ENCODE peak calls at places on chromosomes 5 and 9, in four cellular contexts. J, H, B and A are unnamed samples.
A peak's percentile ranks its signal among the peaks of the same experiment; 100 is the strongest.

GRCh38 chr5:14265574-14265973 is 122.4 kb downstream of the TRIO start:
- DNase-seq in B (no peak), H (no peak), J (peak; percentile 53), A (peak; percentile 74)

GRCh38 chr5:125331987-125332628 is 585.7 kb upstream of the ZNF608 start:
- DNase-seq in H (no peak), J (no peak), B (no peak), A (no peak)

GRCh38 chr5:139676951-139677367 is 28.8 kb downstream of the CXXC5 start:
- DNase-seq in H (no peak), J (no peak), B (no peak), A (no peak)

GRCh38 chr9:14806941-14807340 is 84.4 kb upstream of the CER1 start:
- DNase-seq in J (no peak), H (no peak), B (no peak), A (no peak)

GRCh38 chr9:16368425-16369087 is 501.9 kb downstream of the BNC2 start:
- DNase-seq in J (no peak), B (no peak), H (no peak), A (no peak)

GRCh38 chr5:61407706-61408105 is 75.6 kb downstream of the ZSWIM6 start:
- DNase-seq in J (no peak), H (no peak), B (no peak), A (no peak)

GRCh38 chr9:91724068-91724440 is 226.0 kb downstream of the ROR2 start:
- DNase-seq in J (no peak), H (no peak), B (no peak), A (no peak)

GRCh38 chr5:161966544-161966943 is 101.0 kb upstream of the GABRG2 start:
- DNase-seq in H (no peak), J (peak; percentile 3), B (no peak), A (no peak)

GRCh38 chr9:69122086-69122390 is 52.0 kb upstream of the TJP2 start:
- DNase-seq in J (peak; percentile 29), B (no peak), H (no peak), A (no peak)

GRCh38 chr5:1801061-1801953 is at the start of gene NDUFS6:
- DNase-seq in B (peak; percentile 79), J (peak; percentile 60), H (no peak), A (no peak)

GRCh38 chr9:135106551-135107270 is 19.2 kb downstream of the OLFM1 start:
- DNase-seq in H (no peak), B (no peak), J (no peak), A (no peak)

GRCh38 chr9:135104761-135105160 is 17.3 kb downstream of the OLFM1 start:
- DNase-seq in B (no peak), J (no peak), H (no peak), A (no peak)

GRCh38 chr9:135103931-135104639 is 16.6 kb downstream of the OLFM1 start:
- DNase-seq in H (no peak), B (no peak), J (no peak), A (no peak)

GRCh38 chr9:135105938-135106491 is 18.5 kb downstream of the OLFM1 start:
- DNase-seq in J (no peak), B (no peak), H (no peak), A (no peak)

GRCh38 chr9:135105211-135105745 is 17.8 kb downstream of the OLFM1 start:
- DNase-seq in J (no peak), H (no peak), B (no peak), A (no peak)
- H3K4me1 ChIP-seq in J (no peaks in the 10 kb centered on the region), H (no peaks in the 10 kb centered on the region), B (no peaks in the 10 kb centered on the region), A (no peaks in the 10 kb centered on the region)

GRCh38 chr9:3386753-3387152 is 139.0 kb downstream of the RFX3 start:
- DNase-seq in B (no peak), J (no peak), H (no peak), A (no peak)

GRCh38 chr9:3391414-3391813 is 134.4 kb downstream of the RFX3 start:
- DNase-seq in B (no peak), J (no peak), H (no peak), A (no peak)

DNA sequence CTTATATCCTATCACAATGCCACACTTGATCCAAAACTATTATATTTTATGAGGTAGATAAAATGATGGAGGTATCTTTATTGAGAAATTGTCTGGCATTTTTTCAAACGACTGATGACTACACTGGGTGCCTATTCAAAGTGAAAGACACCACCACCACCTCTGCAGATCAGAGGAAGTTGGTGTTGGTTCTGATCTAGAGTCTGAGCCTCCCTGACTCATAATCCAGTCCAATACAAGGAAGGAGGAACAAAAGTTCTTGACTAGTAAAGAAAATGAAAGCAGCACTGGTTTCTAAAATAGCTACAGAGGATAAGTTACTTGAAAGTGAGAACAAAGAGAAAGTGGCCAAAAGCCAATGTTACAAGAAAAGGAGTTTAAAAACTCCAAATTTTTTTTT is 139.9 kb downstream of the RFX3 start:
- DNase-seq in H (peak; percentile 63), J (no peak), B (no peak), A (no peak)
- TF ChIP-seq ZBTB33 in H (no peak), J (no peak), B (no peak), A (no peak)

GRCh38 chr5:135395451-135395850 is 3.6 kb downstream of the MACROH2A1 start:
- DNase-seq in J (no peak), H (no peak), B (peak; percentile 63), A (no peak)
- TF ChIP-seq ATF3 in J (no peak), H (no peak), B (no peak), A (no peak)

GRCh38 chr9:23779220-23779619 is 46.8 kb downstream of the ELAVL2 start:
- DNase-seq in H (no peak), J (no peak), B (no peak), A (no peak)

GRCh38 chr9:23774266-23774665 is 51.8 kb downstream of the ELAVL2 start:
- DNase-seq in J (no peak), B (no peak), H (no peak), A (no peak)

GRCh38 chr9:23772384-23772783 is 53.7 kb downstream of the ELAVL2 start:
- DNase-seq in J (no peak), B (no peak), H (no peak), A (no peak)

GRCh38 chr9:23777328-23777727 is 48.7 kb downstream of the ELAVL2 start:
- DNase-seq in H (no peak), B (no peak), J (no peak), A (no peak)

DNA sequence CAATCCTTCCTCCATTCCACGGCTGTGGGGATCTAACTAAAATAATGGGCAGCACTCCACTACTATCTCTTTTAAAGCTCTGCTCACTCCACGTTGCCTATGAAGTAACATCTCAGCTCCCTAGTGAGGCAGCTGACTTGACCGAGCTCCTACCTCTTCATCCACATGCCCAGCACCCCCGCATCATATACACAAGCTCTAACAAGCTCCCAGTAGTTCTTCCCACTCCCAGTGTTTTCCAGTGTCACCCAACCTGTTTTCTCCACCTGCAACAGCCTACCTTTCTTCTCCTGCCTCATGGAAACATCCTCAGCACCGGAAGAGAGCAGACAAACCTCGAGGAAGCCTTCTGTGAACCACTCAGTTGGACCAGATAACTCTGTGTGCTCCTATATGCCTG is 50.5 kb downstream of the ELAVL2 start:
- DNase-seq in B (no peak), H (no peak), J (no peak), A (no peak)
- H3K4me1 ChIP-seq in B (no peaks in the 10 kb centered on the region), H (no peaks in the 10 kb centered on the region), J (no peaks in the 10 kb centered on the region), A (no peaks in the 10 kb centered on the region)

GRCh38 chr9:3708751-3709150 is 182.9 kb upstream of the RFX3 start:
- DNase-seq in H (peak; percentile 9), J (no peak), B (no peak), A (no peak)
- TF ChIP-seq ZBTB33 in H (no peak), J (no peak), B (no peak), A (no peak)

GRCh38 chr9:22446589-22446949 is at the start of gene DMRTA1:
- DNase-seq in J (no peak), B (no peak), H (no peak), A (no peak)
- TF ChIP-seq ATF3 in J (no peak), B (no peak), H (no peak), A (no peak)

DNA sequence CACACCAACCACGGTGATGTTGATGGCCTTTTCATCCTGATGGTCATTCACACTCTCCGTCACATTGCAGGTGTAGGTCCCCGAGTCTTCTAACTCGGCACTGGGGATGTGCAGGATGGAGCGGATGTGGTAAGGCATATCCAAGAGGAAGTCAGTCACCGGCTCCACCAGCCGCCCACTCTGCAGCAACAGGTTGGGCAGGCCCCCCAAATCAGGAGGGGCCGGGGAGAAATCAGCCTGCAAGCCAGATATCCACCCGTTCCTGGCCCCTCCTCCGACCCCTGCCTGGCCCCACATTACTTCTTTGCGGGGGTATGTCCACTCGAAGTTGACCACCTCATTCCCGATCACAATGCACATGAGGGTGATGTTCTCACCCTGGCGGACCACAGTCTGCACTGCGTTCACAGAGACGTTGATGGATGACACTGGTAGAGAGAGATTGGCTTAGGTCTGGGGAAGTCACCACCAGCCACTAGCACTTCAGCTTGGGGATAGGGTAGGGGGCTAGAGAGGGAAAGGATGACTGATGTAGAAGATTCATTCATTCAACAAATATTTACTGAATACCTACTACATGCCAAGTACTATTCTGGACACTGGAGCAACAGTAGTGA is 22.0 kb downstream of the PDGFRB start:
- DNase-seq in J (no peak), B (no peak), H (no peak), A (no peak)
- H3K4me1 ChIP-seq in J (peaks cover 72% of the 10 kb centered on the region), B (peaks cover 8% of the 10 kb centered on the region), H (no peaks in the 10 kb centered on the region), A (no peaks in the 10 kb centered on the region)